ENCODE peak calls at places on chromosomes 11 and 22, in five cellular contexts. V, A, E, M and I are unnamed samples. For H3K27me3, the result is how much of the 10 kb centered on the place peaks cover.

GRCh38 chr11:118087933-118088332 is 1.2 kb upstream of the SMIM35 start:
- DNase-seq in V (no peak), M (no peak), E (no peak), A (no peak), I (no peak)

GRCh38 chr22:43014062-43014875 is 680 bp downstream of the PACSIN2 start:
- DNase-seq in A (peak), E (no peak), V (peak), M (peak), I (no peak)

GRCh38 chr11:31882951-31883392 is 71.8 kb upstream of the PAX6 start:
- DNase-seq in M (no peak), E (no peak), V (no peak), A (no peak), I (no peak)

GRCh38 chr11:115939104-115939503 is 434.9 kb upstream of the CADM1 start:
- DNase-seq in M (no peak), A (no peak), V (no peak), E (no peak), I (no peak)

GRCh38 chr11:28903716-28904115 is 795.5 kb downstream of the METTL15 start:
- DNase-seq in M (no peak), E (no peak), V (no peak), A (no peak), I (no peak)

GRCh38 chr11:35393093-35393492 is 26.3 kb downstream of the SLC1A2 start:
- DNase-seq in M (no peak), A (no peak), V (no peak), E (no peak), I (no peak)

GRCh38 chr11:130576146-130576545 is 127.7 kb downstream of the ADAMTS15 start:
- DNase-seq in A (no peak), E (no peak), M (no peak), V (no peak), I (no peak)

GRCh38 chr22:49115186-49115585 is 712.5 kb downstream of the BRD1 start:
- DNase-seq in A (no peak), V (no peak), E (no peak), M (no peak), I (no peak)

GRCh38 chr11:94212898-94213297 is 84.3 kb downstream of the PANX1 start:
- DNase-seq in V (no peak), A (no peak), E (no peak), M (no peak), I (no peak)

GRCh38 chr22:35202376-35202775 is 54.9 kb upstream of the HMGXB4 start:
- DNase-seq in V (no peak), M (no peak), E (no peak), A (no peak), I (no peak)

GRCh38 chr22:27122561-27122960 is 465.2 kb downstream of the MIAT start:
- DNase-seq in A (no peak), V (no peak), M (no peak), E (no peak), I (no peak)

GRCh38 chr11:70604630-70605520 is 206.5 kb downstream of the CTTN start:
- DNase-seq in E (no peak), A (no peak), V (no peak), M (peak), I (no peak)

GRCh38 chr22:41576877-41577276 is 12.8 kb downstream of the PMM1 start:
- DNase-seq in E (no peak), V (no peak), M (peak), A (peak), I (no peak)

GRCh38 chr11:35218956-35219355 is 80.0 kb downstream of the CD44 start:
- DNase-seq in V (no peak), E (no peak), A (no peak), M (no peak), I (no peak)

GRCh38 chr11:119684361-119685072 is 44.5 kb downstream of the NECTIN1 start:
- DNase-seq in V (no peak), A (no peak), E (no peak), M (no peak), I (no peak)

GRCh38 chr11:67371549-67372231 is 1.7 kb downstream of the CLCF1 start:
- DNase-seq in V (peak), A (no peak), M (peak), E (no peak), I (no peak)

GRCh38 chr22:27983361-27983791 is 64.3 kb upstream of the PITPNB start:
- DNase-seq in E (no peak), A (no peak), M (no peak), V (no peak), I (no peak)

GRCh38 chr22:28180804-28181203 is 261.7 kb upstream of the PITPNB start:
- DNase-seq in E (no peak), M (no peak), V (no peak), A (no peak), I (no peak)

GRCh38 chr11:55895216-55895615 is 12.1 kb downstream of the TRIM51 start:
- DNase-seq in M (no peak), A (no peak), V (no peak), E (no peak), I (no peak)

GRCh38 chr22:23438216-23438615 is 141.9 kb downstream of the IGLL1 start:
- DNase-seq in V (no peak), A (no peak), E (no peak), M (no peak), I (no peak)

GRCh38 chr11:46895821-46896220 is 22.5 kb downstream of the LRP4 start:
- DNase-seq in E (no peak), V (peak), A (no peak), M (peak), I (peak)

GRCh38 chr11:8360086-8360828 is 96.6 kb upstream of the LMO1 start:
- DNase-seq in M (no peak), A (no peak), E (no peak), V (peak), I (no peak)

GRCh38 chr11:116855413-116855812 is 18.0 kb upstream of the APOA1 start:
- DNase-seq in A (no peak), M (no peak), V (no peak), E (no peak), I (no peak)

GRCh38 chr11:82944198-82944597 is 42.7 kb downstream of the DDIAS start:
- DNase-seq in V (no peak), M (no peak), A (no peak), E (no peak), I (no peak)

GRCh38 chr11:19828382-19829108 is 115.9 kb downstream of the NAV2 start:
- DNase-seq in A (no peak), E (no peak), V (no peak), M (no peak), I (no peak)

GRCh38 chr11:119853581-119854360 is 124.8 kb upstream of the NECTIN1 start:
- DNase-seq in M (no peak), V (no peak), E (no peak), A (no peak), I (no peak)

GRCh38 chr11:57762235-57762866 is 749 bp downstream of the CTNND1 start:
- DNase-seq in A (no peak), M (no peak), E (no peak), V (no peak), I (no peak)

GRCh38 chr22:35967046-35967397 is 61.6 kb downstream of the RBFOX2 start:
- DNase-seq in A (no peak), V (no peak), M (no peak), E (no peak), I (no peak)

GRCh38 chr11:69573751-69574382 is 67.1 kb upstream of the CCND1 start:
- DNase-seq in V (no peak), M (no peak), E (no peak), A (no peak), I (no peak)

GRCh38 chr11:69005183-69005630 is 7.8 kb downstream of the MRGPRF start:
- DNase-seq in E (peak), M (no peak), V (peak), A (no peak), I (no peak)

GRCh38 chr11:289145-289705 is 299 bp downstream of the PGGHG start:
- DNase-seq in M (no peak), V (no peak), A (no peak), E (no peak), I (no peak)

GRCh38 chr11:47577460-47578041 is 1.2 kb downstream of the KBTBD4 start:
- DNase-seq in E (no peak), M (no peak), A (no peak), V (peak), I (no peak)

GRCh38 chr11:68775951-68776388 is 24.6 kb upstream of the TESMIN start:
- DNase-seq in V (no peak), A (no peak), E (no peak), M (no peak), I (no peak)

GRCh38 chr11:10655227-10655626 is 38.3 kb downstream of the IRAG1 start:
- DNase-seq in V (no peak), E (no peak), M (no peak), A (no peak), I (no peak)

GRCh38 chr11:111634981-111635705 is 32.9 kb downstream of the SIK2 start:
- DNase-seq in E (no peak), A (no peak), M (no peak), V (no peak), I (no peak)

GRCh38 chr22:30212363-30212995 is 34.1 kb downstream of the LIF start:
- DNase-seq in A (no peak), E (peak), V (peak), M (peak), I (no peak)

GRCh38 chr22:38649841-38650522 is 6.2 kb downstream of the FAM227A start:
- DNase-seq in E (no peak), A (no peak), V (no peak), M (no peak), I (no peak)

GRCh38 chr11:60756307-60757032 is at the start of gene MS4A15:
- DNase-seq in E (no peak), V (peak), M (no peak), A (no peak), I (no peak)
- TF ChIP-seq CTCF in E (no peak), V (peak), M (no peak), A (peak), I (no peak)

DNA sequence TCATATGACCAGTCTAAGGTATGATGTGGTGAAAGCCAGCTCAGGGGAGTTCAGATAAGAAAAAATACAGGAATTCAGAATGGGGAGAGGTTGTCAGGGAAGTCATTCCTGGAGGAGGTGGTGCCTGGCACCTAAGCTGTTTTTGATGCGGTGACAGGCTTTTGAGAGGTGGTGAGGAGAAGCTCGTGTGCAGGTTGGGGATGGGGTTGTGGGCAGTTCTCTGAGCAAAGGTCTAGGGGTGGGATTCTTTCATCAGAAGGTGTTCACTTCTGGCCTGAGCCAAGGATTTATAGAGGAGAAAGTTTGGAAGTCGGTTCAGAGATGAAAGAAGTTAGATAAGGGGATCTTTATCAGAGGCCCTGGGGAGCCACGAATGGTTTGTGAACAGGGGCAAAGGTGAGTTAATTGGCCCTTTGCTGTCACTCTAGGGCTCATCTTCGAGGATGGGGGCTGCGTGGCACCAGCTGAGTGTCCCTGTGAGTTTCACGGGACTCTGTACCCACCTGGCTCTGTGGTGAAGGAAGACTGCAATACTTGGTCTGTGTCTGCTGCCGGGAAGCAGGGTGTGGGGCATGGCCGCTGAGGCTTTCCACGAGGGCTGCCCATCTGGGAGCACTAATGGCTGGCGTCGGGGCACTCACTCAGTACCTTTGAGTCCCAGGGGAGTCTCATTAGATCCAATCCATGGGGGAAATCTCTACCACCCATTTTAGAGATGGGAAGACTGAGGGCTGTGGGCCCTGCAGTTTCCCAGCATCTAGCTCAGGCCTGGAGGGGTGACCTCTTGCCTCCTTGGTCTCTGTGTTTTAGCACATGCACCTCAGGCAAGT is 13.4 kb downstream of the OTOG start:
- DNase-seq in A (no peak), E (no peak), V (no peak), M (no peak), I (no peak)
- H3K27me3 ChIP-seq in A (under half), E (under half), V (under half), M (under half), I (under half)

GRCh38 chr11:2913776-2914474 is 15.3 kb downstream of the PHLDA2 start:
- DNase-seq in V (no peak), M (no peak), A (no peak), E (no peak), I (no peak)

GRCh38 chr11:2912498-2912897 is 16.7 kb downstream of the PHLDA2 start:
- DNase-seq in V (no peak), M (no peak), E (no peak), A (no peak), I (no peak)

GRCh38 chr11:2912038-2912410 is 17.2 kb downstream of the PHLDA2 start:
- DNase-seq in V (no peak), A (no peak), E (no peak), M (no peak), I (no peak)

GRCh38 chr11:2914475-2915195 is 14.6 kb downstream of the PHLDA2 start:
- DNase-seq in V (no peak), M (no peak), A (no peak), E (no peak), I (peak)

DNA sequence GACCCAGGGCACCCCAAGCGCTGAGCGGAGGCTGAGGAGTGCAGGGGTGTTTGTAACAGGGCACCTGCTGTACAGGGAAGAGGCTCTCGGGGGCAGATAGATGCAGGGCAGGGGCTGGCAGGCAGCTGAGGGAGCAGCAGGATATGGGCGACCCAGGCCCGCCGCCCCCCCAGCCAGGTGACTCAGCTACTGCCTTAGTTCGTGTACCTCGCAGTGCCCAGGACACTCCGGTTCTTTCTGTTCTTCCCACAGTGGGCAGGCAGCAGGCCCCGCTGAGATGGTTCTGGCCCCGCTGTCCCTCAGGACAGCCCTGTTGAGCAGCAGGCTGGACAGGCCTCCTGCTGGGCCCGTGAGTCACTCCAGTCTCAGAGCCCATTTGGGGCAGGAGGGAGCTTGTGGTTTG is 16.2 kb downstream of the PHLDA2 start:
- DNase-seq in M (no peak), V (no peak), E (no peak), A (no peak), I (no peak)
- TF ChIP-seq CTCF in M (no peak), V (no peak), E (no peak), A (no peak), I (no peak)

DNA sequence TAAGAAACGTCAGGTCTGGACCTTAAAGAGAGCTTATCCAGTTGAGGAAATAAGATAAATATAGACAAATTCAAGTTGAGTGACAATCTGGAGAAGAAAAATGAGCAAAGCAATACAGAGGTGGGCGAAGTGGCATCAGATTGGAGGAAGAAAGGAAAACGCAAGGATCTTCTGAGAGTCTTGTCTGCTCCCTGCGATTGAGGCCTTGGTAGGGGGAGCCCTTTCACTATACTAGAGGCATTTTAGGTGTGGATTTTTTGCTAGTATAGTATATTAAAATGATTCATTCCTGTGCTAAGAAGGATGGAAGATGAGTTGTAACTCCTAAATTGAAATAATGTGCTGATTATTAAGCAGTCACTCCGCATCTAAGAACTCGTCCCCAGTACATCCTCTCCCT is 8.1 kb downstream of the NUP50 start:
- DNase-seq in M (no peak), A (no peak), V (no peak), E (no peak), I (no peak)
- H3K27me3 ChIP-seq in M (under half), A (under half), V (under half), E (under half), I (under half)

GRCh38 chr22:44828193-44828592 is 75.8 kb downstream of the ARHGAP8 start:
- DNase-seq in E (no peak), M (no peak), A (no peak), V (no peak), I (no peak)
- TF ChIP-seq CTCF in E (no peak), M (no peak), A (no peak), V (peak), I (peak)

GRCh38 chr11:1559103-1559951 is 12.7 kb downstream of the DUSP8 start:
- DNase-seq in E (peak), M (peak), V (peak), A (no peak), I (peak)
- H3K27me3 ChIP-seq in E (under half), M (under half), V (under half), A (under half), I (under half)

DNA sequence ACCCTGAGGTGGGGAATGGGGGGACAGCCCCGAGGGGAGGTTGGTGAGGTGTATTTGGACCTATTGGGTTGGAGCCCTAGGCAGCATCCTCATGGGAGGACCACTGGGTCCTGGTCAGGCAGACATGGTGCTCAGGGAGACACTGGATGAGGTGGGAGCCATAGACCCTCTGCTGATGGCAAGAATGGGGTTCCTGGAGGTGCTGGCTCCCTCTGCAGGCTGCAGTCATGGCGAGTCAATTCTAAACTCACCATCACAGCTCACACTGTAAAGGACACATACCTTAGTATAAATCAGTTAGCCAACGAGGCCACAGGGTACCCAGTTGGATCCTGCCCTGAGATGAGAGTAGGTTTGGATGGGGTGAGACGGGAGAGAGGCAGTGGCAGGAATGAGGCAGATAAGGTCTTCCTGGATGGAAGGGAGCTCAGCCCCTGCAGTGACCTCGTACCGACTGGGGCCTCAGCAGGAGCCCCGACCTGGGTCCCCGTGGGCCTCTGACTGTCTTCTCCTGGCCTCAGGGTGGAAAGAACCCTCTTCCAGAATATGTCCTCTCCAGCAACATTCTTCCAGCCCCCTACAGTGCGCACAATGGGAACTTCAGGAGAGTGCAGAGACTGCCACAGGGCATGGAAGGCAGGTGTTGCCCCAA is 1.7 kb upstream of the GAB4 start:
- DNase-seq in V (no peak), M (no peak), A (no peak), E (no peak), I (no peak)
- TF ChIP-seq CTCF in V (no peak), M (no peak), A (no peak), E (no peak), I (no peak)

GRCh38 chr22:24494182-24494534 is 974 bp upstream of the UPB1 start:
- DNase-seq in V (no peak), A (no peak), M (no peak), E (no peak), I (no peak)
- H3K27me3 ChIP-seq in V (under half), A (under half), M (under half), E (under half), I (under half)

DNA sequence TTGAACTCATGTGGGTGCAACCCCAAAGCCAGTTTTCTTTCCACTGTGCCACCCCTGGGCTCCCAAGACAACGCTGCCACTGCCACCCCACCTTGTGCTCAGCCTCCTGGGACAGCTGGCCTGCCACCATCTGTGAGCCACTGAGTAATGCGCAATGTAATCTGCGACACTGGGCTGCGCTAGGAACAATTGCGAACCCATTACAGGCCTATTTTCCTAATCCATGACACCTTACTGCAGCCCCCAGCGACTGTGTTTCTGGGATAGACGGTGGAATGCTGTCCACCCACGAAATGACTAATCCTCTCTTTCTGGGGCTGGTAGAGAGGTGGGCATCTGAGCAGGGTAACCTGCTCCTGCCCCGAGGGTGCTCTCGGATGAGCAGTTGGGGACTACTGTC is 22.2 kb downstream of the FLRT1 start:
- DNase-seq in A (no peak), E (no peak), M (no peak), V (no peak), I (no peak)
- TF ChIP-seq CTCF in A (no peak), E (no peak), M (no peak), V (no peak), I (no peak)

GRCh38 chr11:134359646-134360045 is 27.9 kb downstream of the GLB1L2 start:
- DNase-seq in V (peak), E (no peak), M (no peak), A (no peak), I (no peak)
- H3K27me3 ChIP-seq in V (under half), E (under half), M (under half), A (under half), I (under half)